ENCODE peak calls at places on chromosomes 12 and 14, in ten cellular contexts. K, E, F, S, P, D, B, T, W and J are unnamed samples.
A peak's percentile ranks its signal among the peaks of the same experiment; 100 is the strongest.

GRCh38 chr12:107179883-107180282 is 86.5 kb upstream of the CRY1 start:
- DNase-seq in P (no peak), W (no peak), S (no peak), T (no peak), E (no peak), B (peak; percentile 21), D (no peak), F (no peak), K (no peak), J (no peak)

GRCh38 chr14:34496679-34497513 is 34.9 kb upstream of the SPTSSA start:
- DNase-seq in P (peak; percentile 38), T (peak; percentile 86), E (no peak), D (peak; percentile 100), F (peak; percentile 22), W (peak; percentile 91), K (no peak), S (peak; percentile 85), B (peak; percentile 99), J (peak; percentile 78)

GRCh38 chr12:69583203-69583602 is 2.1 kb upstream of the CCT2 start:
- DNase-seq in B (no peak), E (no peak), W (no peak), P (no peak), K (no peak), S (no peak), T (no peak), D (no peak), F (no peak), J (no peak)

GRCh38 chr12:138898-139534 is 72.4 kb downstream of the IQSEC3 start:
- DNase-seq in K (no peak), B (no peak), D (peak; percentile 29), E (no peak), P (peak; percentile 20), W (no peak), S (peak; percentile 29), F (no peak), T (no peak), J (no peak)

GRCh38 chr14:54683882-54684794 is 117.2 kb downstream of the SAMD4A start:
- DNase-seq in D (peak; percentile 80), B (no peak), T (peak; percentile 26), E (no peak), P (no peak), S (peak; percentile 64), F (no peak), K (no peak), W (no peak), J (no peak)

GRCh38 chr14:90275820-90276219 is 19.5 kb downstream of the PSMC1 start:
- DNase-seq in E (no peak), D (no peak), P (no peak), T (no peak), B (no peak), S (no peak), W (no peak), F (no peak), K (no peak), J (no peak)

GRCh38 chr12:57611810-57612710 is 825 bp downstream of the ARHGEF25 start:
- DNase-seq in B (no peak), T (no peak), F (no peak), S (no peak), E (no peak), P (no peak), K (no peak), W (no peak), D (no peak), J (no peak)

GRCh38 chr12:98402671-98403070 is 112.7 kb upstream of the TMPO start:
- DNase-seq in D (no peak), B (no peak), P (no peak), T (no peak), F (no peak), K (no peak), E (no peak), S (no peak), W (no peak), J (no peak)

GRCh38 chr12:54689034-54689372 is 40.8 kb upstream of the DCD start:
- DNase-seq in F (no peak), K (no peak), P (no peak), D (no peak), W (no peak), B (no peak), T (no peak), E (no peak), S (no peak), J (no peak)

GRCh38 chr14:103897075-103897947 is 30.9 kb upstream of the TDRD9 start:
- DNase-seq in P (no peak), F (no peak), T (peak; percentile 93), K (no peak), E (no peak), S (no peak), D (no peak), W (no peak), B (no peak), J (no peak)

GRCh38 chr12:86249856-86250255 is 6.3 kb downstream of the MGAT4C start:
- DNase-seq in K (no peak), S (no peak), E (no peak), W (no peak), F (no peak), P (no peak), T (no peak), B (no peak), D (peak; percentile 70), J (no peak)

GRCh38 chr12:76878045-76878898 is 547 bp downstream of the CSRP2 start:
- DNase-seq in B (peak; percentile 10), T (peak; percentile 27), W (no peak), S (peak; percentile 19), F (no peak), P (no peak), K (no peak), E (peak; percentile 6), D (no peak), J (no peak)

GRCh38 chr12:118307069-118307954 is 65.4 kb downstream of the TAOK3 start:
- DNase-seq in D (peak; percentile 95), F (no peak), W (peak; percentile 49), P (no peak), K (no peak), E (no peak), S (no peak), T (no peak), B (peak; percentile 19), J (peak; percentile 36)

GRCh38 chr12:67035121-67035520 is 234.0 kb upstream of the CAND1 start:
- DNase-seq in P (no peak), T (no peak), S (no peak), D (no peak), W (no peak), F (no peak), B (no peak), E (no peak), K (no peak), J (no peak)

GRCh38 chr12:15669256-15669948 is 119.8 kb downstream of the EPS8 start:
- DNase-seq in K (no peak), S (no peak), E (no peak), W (no peak), P (no peak), F (no peak), T (no peak), D (peak; percentile 72), B (no peak), J (no peak)

DNA sequence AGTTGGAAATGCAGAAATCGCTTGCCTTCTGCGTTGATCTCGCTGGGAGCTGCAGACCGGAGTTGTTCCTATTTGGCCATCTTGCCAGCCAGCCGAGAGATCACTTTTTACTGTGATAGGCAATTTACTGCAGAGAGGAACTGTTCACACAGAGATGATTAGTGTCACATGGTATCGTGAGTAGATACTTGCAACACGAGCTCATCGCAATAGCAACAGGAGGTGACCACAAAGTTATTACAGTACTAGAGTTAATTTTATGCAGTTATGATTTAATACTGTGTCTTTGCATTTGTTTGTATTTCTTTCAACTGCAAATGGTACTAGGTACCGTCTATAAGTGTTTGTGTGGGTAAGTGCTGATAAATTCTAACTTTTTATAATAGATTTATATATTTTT is 27.8 kb downstream of the NOPCHAP1 start:
- DNase-seq in D (peak; percentile 38), S (no peak), B (no peak), W (no peak), P (no peak), T (no peak), E (no peak), F (no peak), K (no peak), J (no peak)
- H3K27ac ChIP-seq in D (no peak overlapping the region), S (no peak overlapping the region), B (no peak overlapping the region), W (no peak overlapping the region), P (no peak overlapping the region), T (no peak overlapping the region), E (no peak overlapping the region), F (no peak overlapping the region), K (no peak overlapping the region), J (no peak overlapping the region)

GRCh38 chr12:32509328-32510122 is 110.2 kb downstream of the FGD4 start:
- DNase-seq in F (no peak), S (no peak), W (no peak), D (no peak), E (no peak), B (no peak), P (no peak), K (no peak), T (no peak), J (no peak)
- H3K27ac ChIP-seq in F (no peak overlapping the region), S (no peak overlapping the region), W (no peak overlapping the region), D (no peak overlapping the region), E (no peak overlapping the region), B (no peak overlapping the region), P (no peak overlapping the region), K (no peak overlapping the region), T (no peak overlapping the region), J (no peak overlapping the region)

DNA sequence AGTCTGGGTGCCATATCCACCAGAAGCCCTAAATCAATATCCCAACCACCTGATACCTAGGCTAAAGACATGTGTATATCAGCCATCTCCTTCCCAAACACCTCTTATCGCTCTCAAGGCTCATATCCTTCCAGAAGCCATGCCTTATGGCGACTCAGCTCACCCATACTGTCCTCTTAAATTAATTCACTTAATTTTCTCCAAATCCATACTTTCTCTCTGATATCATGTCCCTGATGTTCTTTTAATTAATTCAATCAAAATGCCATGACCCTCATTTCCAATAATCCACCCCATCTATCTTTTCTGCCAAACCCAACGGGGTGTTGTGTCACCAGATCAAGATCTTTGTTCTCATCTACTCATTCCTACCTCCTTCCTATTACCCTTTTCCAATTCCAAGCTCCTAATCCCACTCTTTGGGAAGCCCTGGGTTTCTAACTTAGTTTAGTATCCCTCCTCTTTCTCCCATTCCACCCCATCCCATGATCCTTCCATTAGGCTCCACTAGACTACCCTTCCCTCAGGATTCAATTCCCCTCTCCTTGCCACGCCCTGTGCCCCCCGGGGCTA is 723 bp downstream of the ATF7 start:
- DNase-seq in S (no peak), F (no peak), P (no peak), W (no peak), K (no peak), T (no peak), E (no peak), B (no peak), D (no peak), J (no peak)
- H3K27ac ChIP-seq in S (peak overlapping the region; percentile 95), F (peak overlapping the region; percentile 89), P (peak overlapping the region; percentile 99), W (peak overlapping the region; percentile 74), K (peak overlapping the region; percentile 73), T (peak overlapping the region; percentile 67), E (peak overlapping the region; percentile 83), B (peak overlapping the region; percentile 94), D (peak overlapping the region; percentile 46), J (peak overlapping the region; percentile 97)

DNA sequence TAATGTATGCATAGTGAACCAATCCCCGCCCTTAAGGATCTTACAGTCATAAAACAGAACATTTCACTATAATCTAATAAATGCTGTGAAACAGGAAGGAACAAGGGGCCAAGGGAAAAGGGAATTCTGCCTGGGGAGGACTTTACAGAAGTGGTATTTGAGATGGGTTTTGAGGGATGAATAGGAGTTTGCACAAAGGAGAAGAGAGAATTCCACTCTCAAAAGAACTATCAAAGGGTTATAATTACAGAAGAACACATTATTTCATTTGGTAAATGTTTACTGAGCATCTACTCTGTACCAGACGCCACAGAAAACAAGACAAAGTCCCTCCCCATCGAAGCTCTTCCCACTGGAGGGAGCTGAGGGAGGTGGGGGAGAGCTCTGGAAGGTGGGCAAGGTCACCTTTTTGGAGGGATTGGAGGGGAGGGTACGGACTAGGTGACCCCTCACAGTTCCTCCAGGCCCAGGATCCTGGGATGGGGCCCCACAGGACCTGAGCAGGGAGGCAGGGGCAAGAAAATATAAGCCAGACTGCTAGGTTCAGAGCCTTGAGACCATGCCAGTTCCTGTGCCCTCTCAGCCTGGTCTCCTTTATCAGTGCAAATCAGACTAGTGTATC is 24.5 kb downstream of the PHETA1 start:
- DNase-seq in S (no peak), K (no peak), B (no peak), D (no peak), W (no peak), F (no peak), P (no peak), E (no peak), T (no peak), J (no peak)
- H3K27ac ChIP-seq in S (no peak overlapping the region), K (no peak overlapping the region), B (no peak overlapping the region), D (no peak overlapping the region), W (no peak overlapping the region), F (no peak overlapping the region), P (no peak overlapping the region), E (no peak overlapping the region), T (no peak overlapping the region), J (no peak overlapping the region)